ENCODE peak calls at places on chromosomes 11 and 22, in four cellular contexts. H is tibial nerve, K is suprapubic skin, T is heart left ventricle. Z is an unnamed sample.

GRCh38 chr22:17375914-17376614 is 6.8 kb downstream of the CECR2 start:
- DNase-seq in H (no peak), K (peak; percentile 4), T (no peak), Z (no peak)

GRCh38 chr22:34036936-34037335 is 116.7 kb upstream of the LARGE1 start:
- DNase-seq in H (no peak), K (no peak), T (no peak), Z (no peak)

GRCh38 chr11:72238040-72238450 is 5.9 kb downstream of the PHOX2A start:
- DNase-seq in H (no peak), K (no peak), T (peak; percentile 58), Z (peak; percentile 56)

GRCh38 chr11:127640822-127641485 is 640.4 kb upstream of the KIRREL3 start:
- DNase-seq in H (no peak), K (no peak), T (no peak), Z (no peak)

GRCh38 chr11:77171885-77172665 is 44.0 kb downstream of the MYO7A start:
- DNase-seq in H (no peak), K (no peak), T (no peak), Z (no peak)

GRCh38 chr11:38019072-38019775 is 1421.2 kb upstream of the RAG2 start:
- DNase-seq in H (no peak), K (no peak), T (no peak), Z (no peak)

GRCh38 chr11:86802601-86803051 is 2.3 kb downstream of the PRSS23 start:
- DNase-seq in H (no peak), K (no peak), T (no peak), Z (no peak)

GRCh38 chr11:33732176-33732575 is 4.0 kb downstream of the CD59 start:
- DNase-seq in H (no peak), K (no peak), T (no peak), Z (no peak)

GRCh38 chr11:65781962-65782815 is 1.4 kb upstream of the AP5B1 start:
- DNase-seq in H (no peak), K (peak; percentile 71), T (no peak), Z (no peak)

DNA sequence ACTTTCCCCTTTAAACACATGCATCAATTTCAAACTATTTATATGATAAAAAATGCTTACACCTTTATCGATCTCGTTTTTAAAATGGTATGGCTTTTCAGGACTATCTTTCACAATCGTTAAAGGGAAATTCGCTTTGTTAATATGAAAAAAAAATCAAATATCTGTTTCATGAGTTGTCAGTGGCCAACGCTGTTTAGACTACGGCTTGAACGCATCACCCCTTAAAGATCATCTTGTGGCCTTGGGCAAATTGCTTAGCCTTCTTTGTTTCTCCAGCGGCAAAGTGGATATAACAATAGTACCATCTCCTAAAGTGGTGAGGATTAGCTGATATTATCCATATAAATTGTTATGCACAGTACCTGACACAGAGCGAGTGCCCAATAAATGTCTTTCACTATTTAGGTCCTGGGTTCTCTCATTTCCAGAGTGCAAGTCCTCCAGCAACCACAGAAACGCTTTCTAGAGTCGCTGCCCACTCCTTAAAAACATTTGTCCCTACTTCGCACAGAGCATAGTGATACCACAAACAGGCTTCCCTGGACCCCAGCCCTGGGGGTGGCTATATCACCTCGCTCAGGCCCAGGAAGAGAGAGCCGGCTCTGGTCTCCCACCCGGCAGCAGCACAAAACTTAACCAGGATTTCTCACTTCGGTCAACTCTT is 904 bp downstream of the SLC35F2 start:
- DNase-seq in H (no peak), K (no peak), T (no peak), Z (no peak)
- H3K27ac ChIP-seq in H (peak overlapping the region; percentile 56), K (peak overlapping the region; percentile 90), T (peak overlapping the region; percentile 52), Z (peak overlapping the region; percentile 72)

DNA sequence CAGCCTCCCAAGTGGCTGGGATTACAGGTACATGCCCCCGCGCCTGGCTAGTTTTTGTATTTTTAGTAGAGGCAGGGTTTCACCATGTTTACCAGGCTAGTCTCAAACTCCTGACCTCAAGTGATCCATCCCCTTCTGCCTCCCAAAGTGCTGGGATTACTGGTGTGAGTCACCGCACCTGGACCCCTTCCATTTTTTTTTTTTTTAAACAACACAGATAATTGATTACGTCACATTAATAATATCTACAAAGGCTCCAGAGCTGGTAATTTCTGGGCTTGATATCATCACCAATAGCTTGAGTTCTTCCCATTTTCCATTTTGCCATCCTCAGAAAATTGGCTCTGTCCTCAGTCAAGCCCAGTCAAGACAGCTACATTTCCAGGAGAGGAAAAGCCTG is 7.2 kb downstream of the TTLL1 start:
- DNase-seq in H (no peak), K (no peak), T (no peak), Z (no peak)
- H3K4me1 ChIP-seq in H (no peaks in the 10 kb centered on the region), K (no peaks in the 10 kb centered on the region), T (no peaks in the 10 kb centered on the region), Z (no peaks in the 10 kb centered on the region)

GRCh38 chr11:63614136-63614664 is at the start of gene PLAAT3:
- DNase-seq in H (peak; percentile 64), K (peak; percentile 85), T (peak; percentile 92), Z (peak; percentile 63)
- TF ChIP-seq POLR2A in H (peak; percentile 79), K (peak; percentile 31), T (peak; percentile 88), Z (peak; percentile 25)

DNA sequence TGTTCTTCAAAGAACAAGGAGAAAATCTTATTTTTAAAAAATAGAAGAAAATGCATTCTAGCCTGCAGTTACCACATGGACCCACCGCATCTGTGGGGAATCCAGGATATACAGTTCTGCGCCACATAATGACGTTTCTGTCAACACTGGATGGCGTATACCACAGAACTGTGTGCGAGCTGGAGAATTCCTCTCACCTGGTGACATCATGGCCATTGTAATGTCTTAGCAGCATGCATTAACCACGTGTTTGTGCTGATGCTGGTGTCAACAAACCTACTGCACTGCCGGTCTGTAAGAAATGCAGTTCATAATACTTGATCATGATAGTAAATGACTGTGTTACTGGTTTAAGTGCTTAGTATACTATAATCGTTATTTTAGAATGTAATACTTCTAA is 174.7 kb downstream of the TBC1D22A start:
- DNase-seq in H (no peak), K (no peak), T (no peak), Z (no peak)
- H3K27ac ChIP-seq in H (no peak overlapping the region), K (no peak overlapping the region), T (no peak overlapping the region), Z (no peak overlapping the region)